ENCODE peak calls at places on chromosomes 5 and 9, in six cellular contexts. L is endothelial cell, D is RCC 7860, M is choroid plexus epithelial cell, S is OCI-M1, C is ovary. X is an unnamed sample.

GRCh38 chr9:99870126-99870525 is 36.3 kb upstream of the STX17 start:
- DNase-seq in L (no peak), D (no peak), M (peak), S (no peak), C (no peak), X (no peak)

GRCh38 chr9:135273077-135273476 is 185.6 kb downstream of the OLFM1 start:
- DNase-seq in L (no peak), D (no peak), M (no peak), S (no peak), C (no peak), X (no peak)

GRCh38 chr9:13719410-13719809 is 439.9 kb upstream of the MPDZ start:
- DNase-seq in L (no peak), D (peak), M (peak), S (no peak), C (no peak), X (no peak)

GRCh38 chr9:97714435-97714834 is 17.3 kb upstream of the XPA start:
- DNase-seq in L (no peak), D (peak), M (peak), S (no peak), C (no peak), X (peak)

GRCh38 chr9:95005276-95006141 is 279.0 kb downstream of the AOPEP start:
- DNase-seq in L (no peak), D (peak), M (no peak), S (no peak), C (peak), X (peak)

GRCh38 chr5:109905906-109906305 is 216.2 kb downstream of the MAN2A1 start:
- DNase-seq in L (no peak), D (no peak), M (peak), S (no peak), C (no peak), X (peak)

GRCh38 chr9:85716031-85716877 is 25.5 kb downstream of the AGTPBP1 start:
- DNase-seq in L (no peak), D (no peak), M (no peak), S (peak), C (no peak), X (no peak)

GRCh38 chr5:102312586-102312985 is 16.5 kb upstream of the SLCO4C1 start:
- DNase-seq in L (no peak), D (no peak), M (peak), S (no peak), C (no peak), X (peak)